ENCODE peak calls at places on chromosomes 12 and 14, in eight cellular contexts. N, G, W, V, X, J, Q and R are unnamed samples. For H3K27me3, the result is how much of the 10 kb centered on the place peaks cover.

GRCh38 chr14:95660550-95661515 is 25.4 kb upstream of the TCL1B start:
- DNase-seq in X (peak), V (peak), W (no peak), J (no peak), G (no peak), N (no peak), Q (no peak), R (no peak)

GRCh38 chr14:99510556-99511139 is 29.4 kb downstream of the CCNK start:
- DNase-seq in J (no peak), N (no peak), G (no peak), Q (no peak), W (no peak), X (no peak), V (no peak), R (no peak)

GRCh38 chr12:94208433-94208921 is 60.1 kb downstream of the PLXNC1 start:
- DNase-seq in Q (no peak), N (no peak), X (peak), W (no peak), J (no peak), V (peak), G (no peak), R (no peak)

GRCh38 chr12:111074559-111074958 is 154.2 kb upstream of the MYL2 start:
- DNase-seq in V (no peak), X (no peak), W (no peak), Q (no peak), G (no peak), N (no peak), J (no peak), R (no peak)

GRCh38 chr14:94337274-94337673 is 14.1 kb upstream of the SERPINA6 start:
- DNase-seq in Q (no peak), N (no peak), X (no peak), G (no peak), W (no peak), J (no peak), V (no peak), R (no peak)

GRCh38 chr12:21276826-21277225 is 57.9 kb downstream of the SLCO1A2 start:
- DNase-seq in Q (no peak), N (no peak), V (no peak), X (no peak), W (no peak), J (no peak), G (no peak), R (peak)

GRCh38 chr14:93857500-93857899 is 69.2 kb upstream of the PRIMA1 start:
- DNase-seq in X (no peak), G (no peak), N (no peak), J (peak), Q (no peak), W (no peak), V (peak), R (no peak)

GRCh38 chr12:31005944-31006361 is 67.7 kb upstream of the DDX11 start:
- DNase-seq in G (no peak), X (no peak), J (no peak), N (no peak), W (no peak), Q (no peak), V (no peak), R (no peak)

GRCh38 chr12:116710367-116710766 is 27.5 kb downstream of the SPRING1 start:
- DNase-seq in Q (no peak), G (no peak), N (no peak), W (no peak), X (no peak), V (no peak), J (no peak), R (no peak)

GRCh38 chr14:101476931-101477553 is 84.3 kb upstream of the DIO3 start:
- DNase-seq in J (peak), N (no peak), V (peak), X (peak), W (no peak), G (no peak), Q (no peak), R (peak)

GRCh38 chr12:52975204-52975603 is 26.3 kb downstream of the KRT18 start:
- DNase-seq in W (no peak), N (no peak), G (no peak), J (no peak), V (no peak), X (no peak), Q (no peak), R (no peak)

GRCh38 chr12:96347130-96347699 is 53.0 kb downstream of the CDK17 start:
- DNase-seq in V (peak), X (no peak), G (no peak), N (no peak), Q (no peak), J (no peak), W (no peak), R (no peak)

GRCh38 chr12:78898416-78898815 is 33.8 kb downstream of the SYT1 start:
- DNase-seq in X (peak), G (peak), N (peak), J (peak), W (peak), Q (peak), V (no peak), R (no peak)

GRCh38 chr12:49907352-49907751 is 3.7 kb upstream of the FAIM2 start:
- DNase-seq in Q (no peak), W (no peak), N (no peak), J (no peak), V (no peak), G (no peak), X (no peak), R (no peak)

GRCh38 chr14:104187931-104188726 is 49.7 kb downstream of the KIF26A start:
- DNase-seq in X (no peak), V (peak), G (no peak), N (no peak), W (no peak), J (no peak), Q (no peak), R (no peak)

GRCh38 chr14:55869397-55870049 is 248.7 kb upstream of the PELI2 start:
- DNase-seq in W (no peak), Q (no peak), V (no peak), X (no peak), N (no peak), G (no peak), J (no peak), R (no peak)

GRCh38 chr14:98770151-98770550 is 501.8 kb downstream of the BCL11B start:
- DNase-seq in Q (no peak), G (no peak), X (no peak), J (no peak), N (no peak), W (no peak), V (no peak), R (no peak)

DNA sequence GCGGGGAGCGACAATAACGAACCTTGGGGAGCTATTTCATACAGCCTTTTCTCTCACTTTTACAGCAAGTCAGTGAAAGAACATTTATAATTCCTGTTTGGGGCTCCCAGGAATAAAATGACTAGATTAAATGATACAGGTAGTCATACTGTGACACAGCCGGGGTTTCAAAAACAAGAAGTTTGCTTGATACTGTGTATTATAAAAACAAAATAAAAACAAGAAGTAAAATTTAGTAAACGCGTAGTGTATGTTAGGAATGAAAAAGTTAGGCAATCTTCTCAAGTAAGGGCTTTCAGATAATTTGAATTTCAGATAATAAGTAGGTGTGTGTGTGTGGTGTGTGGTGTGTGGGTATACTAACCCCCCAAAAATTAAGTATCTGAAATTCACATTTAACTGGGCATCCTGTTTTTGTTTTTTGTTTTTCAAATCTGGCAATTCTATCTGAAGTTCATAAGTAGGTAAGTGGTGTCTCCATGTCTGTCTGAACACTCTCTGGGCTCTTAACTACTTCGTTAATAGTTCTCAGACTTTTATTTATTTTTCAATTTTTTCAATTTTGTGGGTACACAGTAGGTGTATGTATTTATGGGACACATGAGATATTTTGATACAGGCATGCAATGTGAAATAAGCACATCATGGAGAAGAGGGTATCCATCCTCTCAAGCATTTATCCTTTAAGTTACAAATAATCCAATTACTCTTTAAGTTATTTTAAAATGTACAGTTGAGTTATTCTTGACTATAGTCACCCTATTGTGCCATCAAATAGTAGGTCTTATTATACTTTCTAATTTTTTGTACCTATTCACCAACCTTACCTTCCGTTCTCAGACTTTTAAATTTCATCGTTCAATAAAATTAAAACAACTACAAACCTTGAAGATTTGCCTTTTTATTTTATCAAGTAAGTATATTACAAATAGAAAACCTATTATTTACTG is 649 bp upstream of the DCTN2 start:
- DNase-seq in V (no peak), X (no peak), G (no peak), Q (no peak), N (no peak), W (no peak), J (no peak), R (no peak)
- H3K27me3 ChIP-seq in V (under half), X (under half), G (under half), Q (under half), N (under half), W (under half), J (under half), R (under half)

DNA sequence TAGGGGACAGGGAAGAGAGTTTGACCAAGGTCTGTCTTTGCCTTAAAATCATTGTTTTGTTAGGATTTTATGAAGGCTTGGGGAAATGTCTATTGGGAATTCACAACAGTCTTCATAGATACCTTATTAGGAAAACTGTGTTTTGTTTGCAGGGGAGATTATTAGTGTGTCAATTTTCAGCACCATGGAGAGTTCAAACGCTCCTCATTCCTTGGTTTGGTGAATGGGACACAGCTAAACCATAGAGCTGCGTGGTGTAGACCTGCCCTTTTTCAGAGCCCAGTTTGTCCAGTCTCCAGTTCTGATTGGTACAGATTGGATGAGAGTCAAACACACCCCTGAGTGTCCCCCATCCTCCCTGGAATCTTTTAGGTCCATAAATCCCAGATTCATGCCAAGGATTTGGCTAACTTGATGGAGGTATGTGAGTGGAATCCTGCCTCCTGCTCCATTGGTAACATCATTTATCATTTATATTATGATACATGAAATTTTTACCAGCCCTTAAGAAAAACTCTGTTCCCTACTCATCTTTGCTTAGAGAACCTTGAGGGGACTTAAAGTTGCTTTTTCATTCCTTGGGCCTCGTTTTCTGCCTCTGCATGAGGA is 12.0 kb downstream of the NGDN start:
- DNase-seq in W (no peak), G (no peak), V (peak), X (no peak), N (no peak), Q (no peak), J (peak), R (no peak)
- H3K27me3 ChIP-seq in W (under half), G (under half), V (under half), X (under half), N (under half), Q (under half), J (under half), R (under half)

GRCh38 chr12:2764398-2764797 is 30.4 kb upstream of the FKBP4 start:
- DNase-seq in X (no peak), N (no peak), W (no peak), G (no peak), Q (no peak), J (no peak), V (no peak), R (no peak)

GRCh38 chr12:2765052-2765451 is 29.7 kb upstream of the FKBP4 start:
- DNase-seq in N (no peak), W (no peak), V (no peak), J (no peak), Q (no peak), X (no peak), G (no peak), R (no peak)

GRCh38 chr12:2754208-2754607 is 40.6 kb upstream of the FKBP4 start:
- DNase-seq in W (no peak), V (no peak), J (no peak), N (no peak), G (no peak), Q (no peak), X (no peak), R (no peak)

GRCh38 chr12:2756756-2757155 is 38.0 kb upstream of the FKBP4 start:
- DNase-seq in Q (no peak), G (no peak), X (no peak), W (no peak), J (no peak), N (no peak), V (peak), R (no peak)

DNA sequence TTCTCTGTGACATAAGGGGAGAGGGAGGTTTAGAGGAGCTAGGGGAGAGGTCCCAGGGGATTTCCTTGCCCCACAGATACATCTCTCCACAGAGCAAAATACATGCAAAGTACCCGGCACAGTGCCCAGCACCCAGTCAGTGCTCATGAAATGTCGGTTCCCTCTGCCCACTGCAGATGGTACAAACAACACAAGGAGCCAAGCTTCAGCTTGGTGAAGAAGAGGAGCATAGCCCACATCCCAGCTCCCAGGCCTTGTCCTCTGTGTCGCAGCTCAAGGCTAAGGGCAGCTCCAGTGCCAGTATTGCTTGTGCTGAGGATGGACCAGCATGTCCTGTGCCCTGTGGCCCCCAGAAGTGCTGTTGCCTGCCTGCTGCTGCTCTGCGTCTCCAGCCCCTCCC is 35.0 kb upstream of the FKBP4 start:
- DNase-seq in G (no peak), J (no peak), V (no peak), Q (no peak), X (no peak), N (no peak), W (no peak), R (no peak)
- H3K27me3 ChIP-seq in G (under half), J (under half), V (under half), Q (under half), X (under half), N (under half), W (under half), R (under half)

GRCh38 chr12:3931206-3931605 is 58.0 kb upstream of the PARP11 start:
- DNase-seq in N (no peak), W (no peak), V (no peak), X (no peak), J (no peak), Q (no peak), G (no peak), R (no peak)

GRCh38 chr12:3933074-3933818 is 60.0 kb upstream of the PARP11 start:
- DNase-seq in Q (no peak), V (no peak), W (no peak), N (no peak), G (no peak), J (no peak), X (no peak), R (no peak)

GRCh38 chr12:3928538-3929220 is 55.5 kb upstream of the PARP11 start:
- DNase-seq in J (no peak), X (no peak), Q (no peak), V (no peak), W (no peak), N (no peak), G (no peak), R (no peak)

GRCh38 chr12:3931721-3932120 is 58.5 kb upstream of the PARP11 start:
- DNase-seq in J (no peak), N (no peak), W (no peak), X (no peak), Q (no peak), V (no peak), G (no peak), R (no peak)

DNA sequence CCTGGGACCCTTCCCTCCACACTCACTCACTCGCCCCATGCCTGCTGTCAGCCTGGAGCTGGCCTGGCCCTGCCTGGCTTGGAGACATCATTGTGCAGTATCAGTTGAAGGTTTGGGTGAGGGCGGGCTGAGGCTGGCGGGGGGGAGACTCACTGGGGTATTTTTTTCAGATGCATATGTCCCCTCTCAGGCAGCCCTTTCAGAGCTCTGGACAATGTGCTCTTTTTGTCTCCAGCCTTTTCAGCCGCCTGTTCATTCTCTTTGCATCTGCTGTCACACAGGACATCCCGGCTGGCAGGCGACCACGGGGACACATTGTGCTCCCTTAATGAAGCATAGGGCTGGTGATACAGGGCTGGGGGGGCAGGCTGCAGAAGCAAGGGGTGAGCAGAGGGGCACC is 57.0 kb upstream of the PARP11 start:
- DNase-seq in N (no peak), J (no peak), G (no peak), W (no peak), Q (no peak), X (no peak), V (no peak), R (no peak)
- H3K27me3 ChIP-seq in N (half or more), J (under half), G (half or more), W (under half), Q (half or more), X (under half), V (under half), R (under half)